ENCODE peak calls at places on chromosomes 7 and 10, in six cellular contexts. Q, K, U, N, D and C are unnamed samples. For H3K4me1, the result is how much of the 10 kb centered on the place peaks cover.

GRCh38 chr7:106139253-106140251 is 27.4 kb upstream of the SYPL1 start:
- DNase-seq in Q (no peak), K (no peak), U (no peak), N (no peak), D (no peak), C (no peak)

GRCh38 chr10:23148214-23148613 is 43.9 kb upstream of the PTF1A start:
- DNase-seq in Q (no peak), K (no peak), U (no peak), N (no peak), D (no peak), C (no peak)

GRCh38 chr10:26725837-26726727 is 28.6 kb downstream of the PDSS1 start:
- DNase-seq in Q (peak), K (peak), U (peak), N (peak), D (no peak), C (peak)

GRCh38 chr7:44808914-44809393 is 12.5 kb downstream of the PPIA start:
- DNase-seq in Q (no peak), K (no peak), U (no peak), N (no peak), D (no peak), C (no peak)

GRCh38 chr10:3853547-3853989 is 68.6 kb upstream of the KLF6 start:
- DNase-seq in Q (no peak), K (no peak), U (no peak), N (no peak), D (no peak), C (no peak)

GRCh38 chr10:133110609-133111275 is 23.0 kb downstream of the ADGRA1 start:
- DNase-seq in Q (no peak), K (no peak), U (no peak), N (no peak), D (no peak), C (no peak)

GRCh38 chr10:29253096-29254029 is 35.5 kb upstream of the LYZL1 start:
- DNase-seq in Q (no peak), K (no peak), U (no peak), N (no peak), D (no peak), C (no peak)

GRCh38 chr10:78292987-78293865 is 259.6 kb downstream of the RPS24 start:
- DNase-seq in Q (no peak), K (peak), U (peak), N (peak), D (no peak), C (no peak)

GRCh38 chr10:88920198-88920597 is 32.4 kb downstream of the ACTA2 start:
- DNase-seq in Q (no peak), K (no peak), U (no peak), N (no peak), D (no peak), C (no peak)

GRCh38 chr7:26451997-26452396 is 160.3 kb downstream of the SNX10 start:
- DNase-seq in Q (no peak), K (peak), U (peak), N (no peak), D (no peak), C (peak)

GRCh38 chr10:116017405-116017804 is 255.6 kb downstream of the GFRA1 start:
- DNase-seq in Q (no peak), K (no peak), U (no peak), N (no peak), D (no peak), C (no peak)

GRCh38 chr7:2010101-2010500 is 222.6 kb downstream of the MAD1L1 start:
- DNase-seq in Q (peak), K (no peak), U (no peak), N (no peak), D (no peak), C (no peak)

GRCh38 chr7:131625817-131626372 is 69.5 kb upstream of the PODXL start:
- DNase-seq in Q (peak), K (peak), U (peak), N (peak), D (no peak), C (no peak)

GRCh38 chr10:48523212-48523819 is 81.6 kb downstream of the ARHGAP22 start:
- DNase-seq in Q (peak), K (peak), U (peak), N (peak), D (no peak), C (no peak)

GRCh38 chr10:29709484-29710002 is 74.8 kb upstream of the SVIL start:
- DNase-seq in Q (no peak), K (peak), U (no peak), N (no peak), D (no peak), C (no peak)

GRCh38 chr7:151382079-151382885 is 27.6 kb downstream of the WDR86 start:
- DNase-seq in Q (peak), K (peak), U (no peak), N (no peak), D (peak), C (no peak)

GRCh38 chr7:29866490-29866930 is 60.2 kb downstream of the WIPF3 start:
- DNase-seq in Q (peak), K (no peak), U (no peak), N (no peak), D (no peak), C (no peak)

GRCh38 chr7:150738092-150739044 is 1.1 kb downstream of the GIMAP5 start:
- DNase-seq in Q (no peak), K (no peak), U (no peak), N (no peak), D (no peak), C (no peak)

GRCh38 chr10:76916536-76916935 is 721.1 kb downstream of the KCNMA1 start:
- DNase-seq in Q (no peak), K (no peak), U (no peak), N (no peak), D (no peak), C (no peak)

GRCh38 chr7:16223963-16224707 is 197.2 kb downstream of the CRPPA start:
- DNase-seq in Q (no peak), K (no peak), U (no peak), N (no peak), D (no peak), C (no peak)

GRCh38 chr7:43729214-43729923 is at the start of gene COA1:
- DNase-seq in Q (peak), K (peak), U (peak), N (peak), D (peak), C (peak)

GRCh38 chr10:127374901-127375300 is 174.2 kb upstream of the NPS start:
- DNase-seq in Q (no peak), K (no peak), U (no peak), N (no peak), D (no peak), C (no peak)

GRCh38 chr7:32070406-32071360 is at the start of gene PDE1C:
- DNase-seq in Q (peak), K (peak), U (peak), N (peak), D (no peak), C (no peak)

GRCh38 chr7:94303736-94304135 is 91.0 kb upstream of the COL1A2 start:
- DNase-seq in Q (no peak), K (no peak), U (no peak), N (no peak), D (no peak), C (no peak)

GRCh38 chr7:145398758-145399157 is 562.9 kb upstream of the TPK1 start:
- DNase-seq in Q (peak), K (no peak), U (peak), N (peak), D (no peak), C (no peak)

GRCh38 chr10:130242483-130242882 is 106.3 kb downstream of the GLRX3 start:
- DNase-seq in Q (no peak), K (no peak), U (no peak), N (no peak), D (no peak), C (no peak)

GRCh38 chr7:107269815-107270214 is 101.0 kb downstream of the HBP1 start:
- DNase-seq in Q (no peak), K (no peak), U (no peak), N (no peak), D (no peak), C (no peak)

GRCh38 chr7:22601812-22602568 is 102.0 kb upstream of the STEAP1B start:
- DNase-seq in Q (no peak), K (no peak), U (no peak), N (no peak), D (no peak), C (no peak)

GRCh38 chr10:131862548-131862947 is 38.3 kb upstream of the PPP2R2D start:
- DNase-seq in Q (no peak), K (no peak), U (no peak), N (no peak), D (no peak), C (no peak)

GRCh38 chr7:50690541-50691011 is 92.1 kb downstream of the GRB10 start:
- DNase-seq in Q (no peak), K (no peak), U (peak), N (peak), D (no peak), C (no peak)

GRCh38 chr10:17348111-17349008 is 106.0 kb downstream of the ST8SIA6 start:
- DNase-seq in Q (peak), K (peak), U (peak), N (no peak), D (no peak), C (no peak)

GRCh38 chr7:39195967-39196366 is 218.3 kb downstream of the POU6F2 start:
- DNase-seq in Q (no peak), K (no peak), U (no peak), N (no peak), D (no peak), C (no peak)

GRCh38 chr7:150941983-150942590 is 36.0 kb downstream of the KCNH2 start:
- DNase-seq in Q (peak), K (no peak), U (no peak), N (no peak), D (no peak), C (no peak)

GRCh38 chr7:1671876-1672451 is 1.9 kb downstream of the ELFN1 start:
- DNase-seq in Q (no peak), K (no peak), U (no peak), N (no peak), D (no peak), C (no peak)

GRCh38 chr10:132716691-132717490 is 69.1 kb downstream of the NKX6-2 start:
- DNase-seq in Q (no peak), K (no peak), U (no peak), N (no peak), D (no peak), C (no peak)

GRCh38 chr7:15214981-15215380 is 312.4 kb upstream of the DGKB start:
- DNase-seq in Q (no peak), K (no peak), U (no peak), N (no peak), D (no peak), C (no peak)

GRCh38 chr10:121594623-121595320 is 3.5 kb downstream of the FGFR2 start:
- DNase-seq in Q (no peak), K (no peak), U (no peak), N (no peak), D (no peak), C (no peak)

GRCh38 chr10:121593267-121593666 is 5.0 kb downstream of the FGFR2 start:
- DNase-seq in Q (no peak), K (no peak), U (no peak), N (no peak), D (no peak), C (no peak)

GRCh38 chr10:121594076-121594475 is 4.2 kb downstream of the FGFR2 start:
- DNase-seq in Q (no peak), K (no peak), U (no peak), N (no peak), D (no peak), C (no peak)

GRCh38 chr10:121592155-121592890 is 5.9 kb downstream of the FGFR2 start:
- DNase-seq in Q (no peak), K (no peak), U (no peak), N (no peak), D (no peak), C (no peak)

GRCh38 chr10:121593676-121594075 is 4.6 kb downstream of the FGFR2 start:
- DNase-seq in Q (no peak), K (no peak), U (no peak), N (no peak), D (no peak), C (no peak)
- H3K4me1 ChIP-seq in Q (under half), K (half or more), U (half or more), N (under half), D (under half), C (under half)

GRCh38 chr7:74174606-74175082 is 488 bp downstream of the EIF4H start:
- DNase-seq in Q (peak), K (peak), U (peak), N (peak), D (peak), C (no peak)

GRCh38 chr7:74175270-74175803 is 1.2 kb downstream of the EIF4H start:
- DNase-seq in Q (no peak), K (no peak), U (peak), N (no peak), D (no peak), C (no peak)

GRCh38 chr7:74173866-74174605 is at the start of gene EIF4H:
- DNase-seq in Q (peak), K (peak), U (peak), N (peak), D (peak), C (peak)

GRCh38 chr7:74178632-74179031 is 4.5 kb downstream of the EIF4H start:
- DNase-seq in Q (no peak), K (no peak), U (no peak), N (no peak), D (no peak), C (no peak)

GRCh38 chr7:74176555-74176954 is 2.4 kb downstream of the EIF4H start:
- DNase-seq in Q (no peak), K (no peak), U (no peak), N (no peak), D (no peak), C (no peak)
- H3K27ac ChIP-seq in Q (peak), K (peak), U (no peak), N (no peak), D (no peak), C (no peak)

GRCh38 chr10:125124114-125124486 is 36.3 kb downstream of the CTBP2 start:
- DNase-seq in Q (no peak), K (no peak), U (no peak), N (no peak), D (no peak), C (no peak)
- H3K4me1 ChIP-seq in Q (half or more), K (half or more), U (under half), N (under half), D (under half), C (under half)

DNA sequence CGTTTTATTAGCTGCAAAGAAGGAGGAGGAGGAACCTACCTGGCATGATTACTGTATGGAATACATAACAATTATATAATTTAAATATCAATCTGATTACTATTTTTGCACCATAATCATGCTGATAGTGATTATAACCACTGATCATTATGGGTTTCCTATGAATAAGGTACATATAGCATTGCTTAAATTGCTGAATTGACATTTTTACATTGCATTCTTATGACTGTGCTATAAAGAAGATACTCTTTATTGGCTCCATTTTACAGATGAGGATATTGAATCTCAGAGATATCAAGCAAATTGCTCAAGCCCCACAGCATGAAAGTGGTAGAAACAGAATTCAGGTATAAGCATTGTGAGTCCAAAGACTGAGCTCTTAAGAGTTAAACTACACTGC is 23.1 kb downstream of the DKK1 start:
- DNase-seq in Q (no peak), K (no peak), U (no peak), N (no peak), D (no peak), C (no peak)
- H3K27ac ChIP-seq in Q (no peak), K (no peak), U (no peak), N (no peak), D (no peak), C (no peak)

DNA sequence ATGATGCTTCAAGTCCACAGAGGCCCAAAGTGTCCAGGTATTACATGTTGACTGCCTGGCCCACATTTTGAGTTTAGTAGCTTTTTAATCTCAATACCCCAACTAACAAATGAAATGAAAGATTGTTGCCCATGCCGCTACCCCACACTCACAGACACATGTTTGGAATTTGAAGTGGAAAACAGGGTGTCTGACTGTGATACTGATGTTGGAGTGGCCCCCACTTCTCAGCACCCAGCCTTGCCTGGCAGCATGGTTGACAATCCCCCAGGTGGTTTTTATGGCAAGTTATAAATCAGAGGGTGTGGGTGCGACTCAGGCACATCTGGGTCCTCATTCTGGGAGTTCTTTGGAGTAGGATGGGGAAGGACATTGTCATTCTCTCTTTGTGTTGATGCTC is 314.7 kb upstream of the ZNF32 start:
- DNase-seq in Q (no peak), K (no peak), U (no peak), N (no peak), D (no peak), C (no peak)
- H3K4me1 ChIP-seq in Q (under half), K (under half), U (under half), N (under half), D (under half), C (under half)

DNA sequence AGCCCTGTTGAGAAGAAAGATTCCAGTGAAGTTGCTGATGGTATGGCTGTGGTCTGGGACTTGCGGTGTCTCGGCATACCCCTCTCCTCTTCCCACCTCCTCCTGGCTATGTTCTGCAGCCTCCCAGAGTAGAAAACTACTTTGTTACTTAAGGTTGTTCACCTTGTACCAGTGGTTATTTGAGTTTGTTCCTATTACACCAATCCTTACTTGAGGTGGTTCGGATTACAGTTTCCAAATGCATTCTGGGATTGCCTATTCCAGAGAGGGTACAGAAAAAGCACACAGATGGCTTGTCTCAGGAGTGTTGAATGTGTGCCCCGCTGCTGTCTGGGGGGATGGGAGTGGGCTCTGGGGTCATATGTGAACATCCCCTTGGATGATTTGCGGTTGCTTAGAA is 6.8 kb upstream of the ZNF783 start:
- DNase-seq in Q (no peak), K (no peak), U (no peak), N (no peak), D (no peak), C (no peak)
- H3K27ac ChIP-seq in Q (no peak), K (no peak), U (no peak), N (no peak), D (no peak), C (no peak)